ENCODE peak calls at places on chromosomes 16 and 17, in seven cellular contexts. L, W, K, J, M, T and X are unnamed samples.

GRCh38 chr17:49596613-49597244 is 21.1 kb downstream of the NXPH3 start:
- DNase-seq in L (no peak), W (no peak), K (no peak), J (no peak), M (no peak), T (no peak), X (no peak)

GRCh38 chr17:13827118-13827517 is 225.4 kb upstream of the HS3ST3A1 start:
- DNase-seq in L (no peak), W (no peak), K (no peak), J (no peak), M (no peak), T (no peak), X (no peak)

GRCh38 chr16:75198135-75198600 is 8.8 kb downstream of the CTRB2 start:
- DNase-seq in L (peak), W (peak), K (no peak), J (no peak), M (no peak), T (no peak), X (no peak)

GRCh38 chr17:30095507-30096244 is 20.9 kb upstream of the NSRP1 start:
- DNase-seq in L (no peak), W (no peak), K (no peak), J (no peak), M (no peak), T (peak), X (no peak)

GRCh38 chr16:66440970-66441369 is 13.9 kb downstream of the BEAN1 start:
- DNase-seq in L (no peak), W (no peak), K (no peak), J (no peak), M (no peak), T (no peak), X (no peak)

GRCh38 chr16:31488630-31489564 is 6.0 kb downstream of the SLC5A2 start:
- DNase-seq in L (no peak), W (no peak), K (peak), J (no peak), M (no peak), T (no peak), X (no peak)

GRCh38 chr16:31354394-31355291 is at the start of gene ITGAX:
- DNase-seq in L (no peak), W (no peak), K (peak), J (peak), M (peak), T (peak), X (peak)

GRCh38 chr16:85207357-85207921 is 95.2 kb upstream of the CIBAR2 start:
- DNase-seq in L (no peak), W (no peak), K (no peak), J (no peak), M (no peak), T (no peak), X (no peak)

GRCh38 chr16:53421248-53421647 is 13.0 kb upstream of the RBL2 start:
- DNase-seq in L (no peak), W (no peak), K (no peak), J (no peak), M (no peak), T (no peak), X (no peak)

GRCh38 chr16:8630205-8630953 is 8.9 kb downstream of the METTL22 start:
- DNase-seq in L (no peak), W (no peak), K (no peak), J (no peak), M (no peak), T (no peak), X (no peak)

GRCh38 chr17:11539637-11540036 is 58.6 kb upstream of the DNAH9 start:
- DNase-seq in L (no peak), W (no peak), K (no peak), J (no peak), M (no peak), T (no peak), X (no peak)

DNA sequence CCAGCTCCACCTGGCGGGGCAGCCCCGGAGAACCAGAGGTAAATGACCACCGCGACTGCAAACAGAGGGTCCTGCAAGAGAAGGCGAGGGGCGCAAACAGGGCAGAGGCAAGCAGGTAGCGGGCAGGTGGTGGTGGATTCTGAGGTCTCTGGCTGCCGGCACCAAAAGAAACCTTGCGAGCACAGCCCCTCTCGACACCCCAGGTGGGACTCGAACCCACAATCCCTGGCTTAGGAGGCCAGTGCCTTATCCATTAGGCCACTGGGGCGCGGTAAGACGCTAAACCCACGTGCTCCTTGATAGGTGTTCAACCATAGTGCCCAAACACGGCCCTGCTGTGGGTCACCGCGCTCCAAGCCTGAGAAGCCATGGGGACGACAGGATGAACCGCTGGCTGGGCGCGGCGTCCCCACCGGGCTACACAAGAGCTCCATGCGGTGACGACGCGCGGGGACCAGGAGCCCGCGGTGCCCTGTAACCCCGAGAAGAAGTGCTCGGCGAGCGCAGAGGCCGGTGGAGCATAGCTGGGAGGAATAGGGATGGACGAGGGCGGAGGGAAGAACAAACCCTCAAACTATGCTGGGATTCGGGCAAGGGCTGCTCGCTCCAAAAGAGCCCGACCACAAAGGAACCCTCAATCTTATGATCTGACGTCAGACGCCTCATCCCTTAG is 12.4 kb downstream of the ATP5PD start:
- DNase-seq in L (peak), W (peak), K (peak), J (peak), M (peak), T (peak), X (peak)
- TF ChIP-seq CTCF in L (no peak), W (no peak), K (no peak), J (no peak), M (no peak), T (peak), X (no peak)

GRCh38 chr17:34547453-34548063 is 31.8 kb upstream of the TMEM132E start:
- DNase-seq in L (no peak), W (no peak), K (no peak), J (no peak), M (no peak), T (no peak), X (no peak)
- TF ChIP-seq CTCF in L (no peak), W (no peak), K (no peak), J (no peak), M (no peak), T (no peak), X (no peak)

DNA sequence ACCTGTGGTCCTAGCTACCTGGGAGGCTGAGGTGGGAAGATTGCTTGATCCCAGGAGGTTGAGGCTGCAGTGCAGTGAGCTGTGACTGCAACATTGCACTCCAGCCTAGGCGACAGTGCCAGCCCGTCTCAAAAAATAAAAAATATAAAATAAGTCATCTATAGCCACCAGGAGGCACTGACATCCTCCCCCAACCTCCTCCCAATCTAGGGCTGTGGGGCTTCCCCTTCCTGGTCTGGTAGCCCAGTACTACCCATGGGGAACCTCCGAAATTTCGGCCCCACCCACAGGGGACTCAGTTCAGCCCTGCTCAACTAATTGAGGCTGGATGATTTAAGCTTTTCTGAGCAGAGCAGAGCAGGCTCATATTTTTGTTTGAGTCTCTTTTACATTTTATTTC is 3.2 kb downstream of the ZSCAN10 start:
- DNase-seq in L (no peak), W (no peak), K (peak), J (peak), M (no peak), T (peak), X (peak)
- TF ChIP-seq CTCF in L (no peak), W (no peak), K (peak), J (peak), M (no peak), T (peak), X (peak)

GRCh38 chr16:58466396-58466795 is 33.5 kb upstream of the NDRG4 start:
- DNase-seq in L (no peak), W (no peak), K (no peak), J (no peak), M (no peak), T (no peak), X (no peak)

GRCh38 chr16:58464047-58464915 is 35.7 kb upstream of the NDRG4 start:
- DNase-seq in L (peak), W (no peak), K (no peak), J (no peak), M (no peak), T (no peak), X (peak)

GRCh38 chr16:58465817-58466216 is 34.1 kb upstream of the NDRG4 start:
- DNase-seq in L (no peak), W (no peak), K (no peak), J (no peak), M (no peak), T (no peak), X (no peak)

GRCh38 chr16:58462997-58463891 is 36.7 kb upstream of the NDRG4 start:
- DNase-seq in L (no peak), W (no peak), K (no peak), J (no peak), M (no peak), T (no peak), X (peak)

DNA sequence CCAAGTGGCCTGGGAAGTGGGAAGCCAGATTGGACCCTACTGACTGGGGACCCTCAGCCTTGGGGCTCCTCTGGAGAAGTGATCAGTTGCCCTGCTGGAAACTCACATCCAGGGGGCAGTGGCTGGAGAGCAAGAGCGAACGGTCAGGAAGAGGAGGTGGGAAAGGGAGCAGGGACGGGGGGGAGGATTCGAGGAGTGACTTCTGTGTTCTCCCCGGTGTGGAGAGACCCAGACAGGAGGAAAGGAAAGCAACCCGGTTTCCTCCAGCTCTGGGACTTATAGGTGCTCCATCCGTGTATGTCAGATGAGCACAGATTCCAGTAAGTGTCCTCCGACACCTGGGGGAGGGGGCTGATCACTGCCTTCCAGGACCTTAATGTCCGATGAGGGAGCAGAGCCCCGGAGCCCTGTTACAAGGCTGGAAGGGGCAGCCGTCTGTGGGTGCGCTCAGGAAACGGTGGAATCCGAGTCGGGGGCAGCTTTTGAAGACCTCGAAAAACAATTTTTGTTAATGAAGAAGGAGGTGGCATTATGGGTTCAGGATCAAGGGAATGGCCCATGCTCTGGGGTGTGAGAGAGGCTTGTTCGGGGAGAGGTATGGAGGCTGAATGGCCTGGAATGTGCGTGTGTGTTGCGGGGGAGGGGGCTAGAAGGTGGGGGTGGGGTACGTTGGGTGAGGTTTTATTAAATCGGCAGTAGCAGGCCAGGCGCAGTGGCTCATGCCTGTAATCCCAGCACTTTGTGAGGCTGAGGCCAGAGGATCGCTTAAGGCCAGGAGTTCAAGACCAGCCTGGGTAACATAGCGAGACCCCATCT is 34.8 kb upstream of the NDRG4 start:
- DNase-seq in L (no peak), W (no peak), K (no peak), J (no peak), M (no peak), T (no peak), X (no peak)
- TF ChIP-seq CTCF in L (no peak), W (no peak), K (no peak), J (no peak), M (no peak), T (no peak), X (no peak)